ENCODE peak calls at places on chromosomes 16 and 17, in four cellular contexts. I is GM12878, G is WTC11, M is HepG2. D is an unnamed sample.

GRCh38 chr17:9676742-9677387 is 31.5 kb downstream of the USP43 start:
- DNase-seq in I (peak; percentile 9), M (peak; percentile 32), G (no peak), D (no peak)

GRCh38 chr17:80516533-80516932 is 28.1 kb upstream of the RPTOR start:
- DNase-seq in I (no peak), G (no peak), M (no peak), D (no peak)

GRCh38 chr17:8960325-8961144 is 5.0 kb downstream of the PIK3R5 start:
- DNase-seq in M (no peak), I (no peak), G (no peak), D (no peak)

GRCh38 chr17:35160354-35161201 is 13.0 kb downstream of the UNC45B start:
- DNase-seq in G (no peak), M (no peak), I (no peak), D (no peak)

GRCh38 chr17:39099686-39100293 is 51.6 kb downstream of the PLXDC1 start:
- DNase-seq in I (no peak), M (no peak), G (no peak), D (no peak)

GRCh38 chr17:56142325-56142724 is 10.9 kb upstream of the ANKFN1 start:
- DNase-seq in I (no peak), M (no peak), G (no peak), D (no peak)

GRCh38 chr17:7882068-7882467 is 6.5 kb upstream of the CHD3 start:
- DNase-seq in G (no peak), M (no peak), I (no peak), D (no peak)

GRCh38 chr16:6827272-6827671 is 505.4 kb upstream of the RBFOX1 start:
- DNase-seq in G (no peak), M (no peak), I (no peak), D (no peak)

GRCh38 chr16:89285381-89285780 is 67.9 kb downstream of the ZNF778 start:
- DNase-seq in G (no peak), M (no peak), I (no peak), D (no peak)

GRCh38 chr17:72340836-72341235 is 220.0 kb downstream of the SOX9 start:
- DNase-seq in I (no peak), M (peak; percentile 84), G (no peak), D (no peak)

GRCh38 chr17:17510456-17511292 is 14.5 kb upstream of the RASD1 start:
- DNase-seq in M (no peak), I (no peak), G (no peak), D (no peak)

GRCh38 chr17:66348605-66349165 is 46.3 kb downstream of the PRKCA start:
- DNase-seq in M (peak; percentile 68), I (no peak), G (no peak), D (peak; percentile 88)

DNA sequence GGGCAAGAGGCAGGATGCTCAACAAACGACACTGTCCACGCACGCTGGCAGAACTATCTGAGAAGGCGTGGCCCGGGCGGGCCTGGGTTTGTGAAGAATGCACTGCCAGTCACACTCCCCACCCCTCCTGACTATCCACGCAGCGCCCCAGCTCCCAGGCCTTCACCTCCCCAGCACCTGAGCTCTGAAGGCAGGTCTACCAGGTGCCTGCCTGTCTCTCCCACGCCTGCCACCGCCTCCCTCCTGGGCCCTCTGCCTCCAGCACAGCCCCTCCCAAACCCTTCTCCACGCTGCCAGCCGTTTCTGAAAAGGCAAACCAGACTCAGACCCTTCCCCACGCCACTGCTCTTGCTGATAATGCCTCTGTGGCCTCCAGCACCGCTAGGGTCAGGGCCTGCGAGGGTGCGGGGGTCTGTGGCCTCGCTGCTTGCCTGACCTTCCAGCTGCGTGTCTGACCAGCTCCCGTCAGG is 11.6 kb downstream of the MYBBP1A start:
- DNase-seq in M (no peak), G (no peak), I (no peak), D (no peak)
- TF ChIP-seq CREM in M (no peak), G (no peak), I (no peak), D (no peak)

GRCh38 chr17:249236-249993 is 68.0 kb upstream of the DOC2B start:
- DNase-seq in M (no peak), I (no peak), G (peak; percentile 4), D (no peak)

GRCh38 chr17:253091-253846 is 71.8 kb upstream of the DOC2B start:
- DNase-seq in M (no peak), G (peak; percentile 12), I (no peak), D (no peak)

GRCh38 chr17:250487-251300 is 69.2 kb upstream of the DOC2B start:
- DNase-seq in M (no peak), I (no peak), G (peak; percentile 7), D (no peak)

GRCh38 chr17:251531-251930 is 70.1 kb upstream of the DOC2B start:
- DNase-seq in G (peak; percentile 10), M (no peak), I (no peak), D (no peak)

DNA sequence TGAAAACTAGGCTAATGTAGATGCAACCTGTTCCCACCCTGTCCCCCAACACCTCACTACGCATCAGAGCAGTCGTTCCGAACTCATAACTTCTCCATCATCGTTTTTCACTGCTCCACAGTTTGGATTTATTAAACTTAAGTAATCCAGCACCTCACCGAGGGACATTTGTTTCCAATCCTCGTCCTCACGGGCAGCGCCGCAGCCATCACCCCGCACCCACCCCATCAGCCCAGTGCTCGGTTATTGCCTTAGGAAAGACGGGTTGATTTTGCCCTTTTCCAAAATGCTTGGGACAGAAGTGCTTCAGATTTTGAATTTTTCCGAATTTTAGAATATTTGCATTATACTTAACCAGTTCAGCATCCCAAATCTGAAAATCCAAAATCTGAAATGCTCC is 71.0 kb upstream of the DOC2B start:
- DNase-seq in M (no peak), G (peak; percentile 4), I (no peak), D (no peak)
- TF ChIP-seq CREM in M (no peak), G (no peak), I (no peak), D (no peak)

DNA sequence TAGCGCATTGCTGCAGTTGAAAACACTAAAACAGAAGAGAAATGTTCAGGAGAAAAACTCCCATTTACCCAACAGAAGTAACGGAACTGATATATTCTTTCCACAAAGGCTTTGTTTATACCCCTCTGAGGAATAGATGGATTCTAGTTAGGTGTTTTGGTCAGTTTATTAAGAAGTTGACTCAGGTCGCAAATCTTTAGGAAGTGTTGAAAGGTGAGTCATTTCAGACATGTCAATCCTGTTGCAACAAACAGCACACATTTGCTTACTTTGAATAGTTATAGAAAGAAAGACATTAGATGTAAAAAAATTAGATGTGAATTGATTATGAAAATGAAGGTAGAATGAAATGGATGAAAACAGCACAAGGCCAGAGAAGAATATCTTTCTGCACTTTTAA is 941.0 kb downstream of the KCNJ2 start:
- DNase-seq in M (no peak), I (no peak), G (no peak), D (no peak)
- TF ChIP-seq CREM in M (no peak), I (no peak), G (no peak), D (no peak)

GRCh38 chr17:1644493-1645206 is 882 bp downstream of the SCARF1 start:
- DNase-seq in M (no peak), G (no peak), I (peak; percentile 61), D (no peak)

GRCh38 chr17:1643293-1643998 is 2.1 kb downstream of the SCARF1 start:
- DNase-seq in I (no peak), G (peak; percentile 91), M (no peak), D (no peak)

GRCh38 chr17:1646199-1646875 is 805 bp upstream of the SCARF1 start:
- DNase-seq in I (no peak), G (no peak), M (no peak), D (no peak)

GRCh38 chr17:1645207-1646171 is at the start of gene SCARF1:
- DNase-seq in G (peak; percentile 24), I (no peak), M (no peak), D (no peak)

DNA sequence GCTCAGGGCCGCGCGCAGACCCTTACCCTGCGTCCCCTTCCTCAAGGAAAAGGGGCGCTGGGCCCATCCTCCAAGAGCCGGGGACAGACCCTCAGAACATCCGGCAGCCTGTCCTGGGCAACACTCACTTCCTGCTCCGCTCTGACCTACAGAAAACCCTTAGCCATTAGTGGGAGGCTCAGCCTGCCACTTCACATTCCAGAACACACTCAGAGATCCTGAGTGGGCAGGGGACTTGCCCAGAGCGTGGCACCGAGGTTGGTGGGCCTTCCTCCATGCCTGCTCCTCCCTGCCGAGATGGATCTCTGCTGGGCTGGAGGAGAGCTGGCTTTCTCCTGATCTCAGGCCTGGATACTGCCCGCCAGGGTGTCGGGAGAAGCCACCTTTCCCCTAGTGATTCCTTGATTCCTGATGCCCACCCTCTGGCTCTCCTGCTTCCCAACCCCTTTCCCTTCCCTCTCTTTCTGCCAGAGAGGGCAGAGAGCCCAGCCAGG is 1.5 kb downstream of the SCARF1 start:
- DNase-seq in I (no peak), G (no peak), M (no peak), D (no peak)
- TF ChIP-seq CREM in I (no peak), G (no peak), M (no peak), D (no peak)

GRCh38 chr17:57551321-57552079 is 193.6 kb downstream of the CCDC182 start:
- DNase-seq in I (peak; percentile 69), M (no peak), G (no peak), D (no peak)
- TF ChIP-seq CREM in I (peak; percentile 47), M (no peak), G (no peak), D (no peak)

GRCh38 chr16:51009813-51010212 is 141.3 kb downstream of the SALL1 start:
- DNase-seq in I (no peak), G (no peak), M (no peak), D (no peak)

GRCh38 chr16:51008037-51008436 is 143.0 kb downstream of the SALL1 start:
- DNase-seq in G (no peak), M (no peak), I (no peak), D (no peak)

GRCh38 chr16:51012396-51012795 is 138.7 kb downstream of the SALL1 start:
- DNase-seq in G (no peak), M (peak; percentile 43), I (no peak), D (no peak)

GRCh38 chr16:51003850-51004566 is 147.1 kb downstream of the SALL1 start:
- DNase-seq in G (no peak), I (no peak), M (peak; percentile 41), D (no peak)

DNA sequence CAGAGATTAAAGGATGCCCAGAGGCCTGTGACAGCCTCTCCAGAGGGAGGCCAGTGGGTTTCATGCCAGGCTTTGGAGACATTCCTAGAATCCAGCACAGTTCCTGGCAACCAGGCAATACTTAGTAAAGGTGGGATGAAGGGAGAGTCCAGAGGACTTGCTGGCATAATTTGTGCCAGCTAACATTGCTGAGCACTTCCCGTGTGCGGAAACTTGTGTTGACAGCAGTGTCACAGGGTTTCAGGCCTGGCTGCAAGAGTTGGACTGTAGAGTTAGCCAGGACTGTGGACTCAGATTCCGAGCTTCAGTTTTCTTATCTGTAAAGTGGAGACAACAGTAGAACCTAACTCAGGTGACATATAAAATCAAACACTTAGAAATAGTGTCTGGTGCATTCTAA is 141.7 kb downstream of the SALL1 start:
- DNase-seq in G (no peak), M (no peak), I (no peak), D (no peak)
- TF ChIP-seq CREM in G (no peak), M (no peak), I (no peak), D (no peak)